ENCODE peak calls at places on chromosomes 1 and 21, in seven cellular contexts. One of them, this sample, is unnamed.

GRCh38 chr1:219085988-219086387 is 87.7 kb upstream of the LYPLAL1 start:
- DNase-seq in heart left ventricle: no peak
- DNase-seq in heart right ventricle: no peak
- DNase-seq in GM12865: no peak
- DNase-seq in mammary epithelial cell: peak; percentile 2
- DNase-seq in dorsolateral prefrontal cortex: no peak
- DNase-seq in ovary: no peak
- DNase-seq in this sample: peak; percentile 71

GRCh38 chr1:5739561-5740078 is 252.6 kb downstream of the NPHP4 start:
- DNase-seq in heart left ventricle: no peak
- DNase-seq in heart right ventricle: no peak
- DNase-seq in GM12865: no peak
- DNase-seq in mammary epithelial cell: no peak
- DNase-seq in dorsolateral prefrontal cortex: no peak
- DNase-seq in ovary: no peak
- DNase-seq in this sample: no peak

GRCh38 chr21:36097427-36098230 is 27.8 kb downstream of the CBR1 start:
- DNase-seq in heart left ventricle: no peak
- DNase-seq in heart right ventricle: no peak
- DNase-seq in GM12865: peak; percentile 49
- DNase-seq in mammary epithelial cell: no peak
- DNase-seq in dorsolateral prefrontal cortex: no peak
- DNase-seq in ovary: no peak
- DNase-seq in this sample: no peak

GRCh38 chr1:179016694-179017382 is 8.9 kb upstream of the FAM20B start:
- DNase-seq in heart left ventricle: peak; percentile 81
- DNase-seq in heart right ventricle: peak; percentile 81
- DNase-seq in GM12865: no peak
- DNase-seq in mammary epithelial cell: peak; percentile 95
- DNase-seq in dorsolateral prefrontal cortex: peak; percentile 77
- DNase-seq in ovary: peak; percentile 46
- DNase-seq in this sample: peak; percentile 94

GRCh38 chr21:17414766-17415165 is 98.1 kb upstream of the CXADR start:
- DNase-seq in heart left ventricle: no peak
- DNase-seq in heart right ventricle: no peak
- DNase-seq in GM12865: no peak
- DNase-seq in mammary epithelial cell: no peak
- DNase-seq in dorsolateral prefrontal cortex: no peak
- DNase-seq in ovary: no peak
- DNase-seq in this sample: peak; percentile 14

GRCh38 chr21:26756491-26757159 is 88.6 kb downstream of the ADAMTS1 start:
- DNase-seq in heart left ventricle: no peak
- DNase-seq in heart right ventricle: no peak
- DNase-seq in GM12865: no peak
- DNase-seq in mammary epithelial cell: peak; percentile 27
- DNase-seq in dorsolateral prefrontal cortex: no peak
- DNase-seq in ovary: no peak
- DNase-seq in this sample: peak; percentile 40

GRCh38 chr1:228000836-228001563 is 5.8 kb upstream of the WNT3A start:
- DNase-seq in heart left ventricle: no peak
- DNase-seq in heart right ventricle: no peak
- DNase-seq in GM12865: no peak
- DNase-seq in mammary epithelial cell: no peak
- DNase-seq in dorsolateral prefrontal cortex: no peak
- DNase-seq in ovary: no peak
- DNase-seq in this sample: no peak

GRCh38 chr1:7366286-7366954 is 404.7 kb upstream of the VAMP3 start:
- DNase-seq in heart left ventricle: peak; percentile 44
- DNase-seq in heart right ventricle: peak; percentile 36
- DNase-seq in GM12865: no peak
- DNase-seq in mammary epithelial cell: no peak
- DNase-seq in dorsolateral prefrontal cortex: no peak
- DNase-seq in ovary: no peak
- DNase-seq in this sample: no peak

GRCh38 chr1:52571783-52572182 is 18.9 kb upstream of the TUT4 start:
- DNase-seq in heart left ventricle: no peak
- DNase-seq in heart right ventricle: no peak
- DNase-seq in GM12865: peak; percentile 35
- DNase-seq in mammary epithelial cell: no peak
- DNase-seq in dorsolateral prefrontal cortex: no peak
- DNase-seq in ovary: no peak
- DNase-seq in this sample: peak; percentile 66

GRCh38 chr1:246510147-246511030 is 3.3 kb upstream of the SMYD3 start:
- DNase-seq in heart left ventricle: no peak
- DNase-seq in heart right ventricle: no peak
- DNase-seq in GM12865: no peak
- DNase-seq in mammary epithelial cell: no peak
- DNase-seq in dorsolateral prefrontal cortex: no peak
- DNase-seq in ovary: no peak
- DNase-seq in this sample: no peak

GRCh38 chr1:234958702-234959649 is 169.7 kb downstream of the TOMM20 start:
- DNase-seq in heart left ventricle: no peak
- DNase-seq in heart right ventricle: no peak
- DNase-seq in GM12865: no peak
- DNase-seq in mammary epithelial cell: no peak
- DNase-seq in dorsolateral prefrontal cortex: no peak
- DNase-seq in ovary: no peak
- DNase-seq in this sample: no peak

GRCh38 chr1:43531906-43532584 is 1.4 kb downstream of the PTPRF start:
- DNase-seq in heart left ventricle: no peak
- DNase-seq in heart right ventricle: no peak
- DNase-seq in GM12865: no peak
- DNase-seq in mammary epithelial cell: no peak
- DNase-seq in dorsolateral prefrontal cortex: no peak
- DNase-seq in ovary: no peak
- DNase-seq in this sample: no peak

GRCh38 chr1:44146536-44147361 is 5.3 kb upstream of the KLF18 start:
- DNase-seq in heart left ventricle: no peak
- DNase-seq in heart right ventricle: no peak
- DNase-seq in GM12865: no peak
- DNase-seq in mammary epithelial cell: no peak
- DNase-seq in dorsolateral prefrontal cortex: no peak
- DNase-seq in ovary: no peak
- DNase-seq in this sample: no peak

GRCh38 chr1:96934282-96934681 is 212.7 kb downstream of the PTBP2 start:
- DNase-seq in heart left ventricle: no peak
- DNase-seq in heart right ventricle: no peak
- DNase-seq in GM12865: no peak
- DNase-seq in mammary epithelial cell: no peak
- DNase-seq in dorsolateral prefrontal cortex: no peak
- DNase-seq in ovary: no peak
- DNase-seq in this sample: no peak

DNA sequence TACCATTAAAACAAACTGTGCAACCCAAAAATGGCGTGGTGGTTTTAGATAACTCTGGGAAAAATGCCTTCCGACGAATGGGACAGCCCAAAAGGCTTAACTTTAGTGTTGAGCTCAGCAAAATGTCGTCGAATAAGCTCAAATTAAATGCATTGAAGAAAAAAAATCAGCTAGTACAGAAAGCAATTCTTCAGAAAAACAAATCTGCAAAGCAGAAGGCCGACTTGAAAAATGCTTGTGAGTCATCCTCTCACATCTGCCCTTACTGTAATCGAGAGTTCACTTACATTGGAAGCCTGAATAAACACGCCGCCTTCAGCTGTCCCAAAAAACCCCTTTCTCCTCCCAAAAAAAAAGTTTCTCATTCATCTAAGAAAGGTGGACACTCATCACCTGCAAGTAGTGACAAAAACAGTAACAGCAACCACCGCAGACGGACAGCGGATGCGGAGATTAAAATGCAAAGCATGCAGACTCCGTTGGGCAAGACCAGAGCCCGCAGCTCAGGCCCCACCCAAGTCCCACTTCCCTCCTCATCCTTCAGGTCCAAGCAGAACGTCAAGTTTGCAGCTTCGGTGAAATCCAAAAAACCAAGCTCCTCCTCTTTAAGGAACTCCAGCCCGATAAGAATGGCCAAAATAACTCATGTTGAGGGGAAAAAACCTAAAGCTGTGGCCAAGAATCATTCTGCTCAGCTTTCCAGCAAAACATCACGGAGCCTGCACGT is 82.1 kb downstream of the PRDM2 start:
- DNase-seq in heart left ventricle: no peak
- DNase-seq in heart right ventricle: no peak
- DNase-seq in GM12865: no peak
- DNase-seq in mammary epithelial cell: no peak
- DNase-seq in dorsolateral prefrontal cortex: no peak
- DNase-seq in ovary: peak; percentile 36
- DNase-seq in this sample: peak; percentile 89
- H3K4me3 ChIP-seq in heart left ventricle: peak overlapping the region; percentile 22
- H3K4me3 ChIP-seq in heart right ventricle: no peak overlapping the region
- H3K4me3 ChIP-seq in GM12865: no peak overlapping the region
- H3K4me3 ChIP-seq in mammary epithelial cell: no peak overlapping the region
- H3K4me3 ChIP-seq in dorsolateral prefrontal cortex: peak overlapping the region; percentile 39
- H3K4me3 ChIP-seq in ovary: peak overlapping the region; percentile 19
- H3K4me3 ChIP-seq in this sample: peak overlapping the region; percentile 8

GRCh38 chr1:15963363-15963967 is 12.4 kb downstream of the ZBTB17 start:
- DNase-seq in heart left ventricle: no peak
- DNase-seq in heart right ventricle: no peak
- DNase-seq in GM12865: peak; percentile 53
- DNase-seq in mammary epithelial cell: no peak
- DNase-seq in dorsolateral prefrontal cortex: no peak
- DNase-seq in ovary: no peak
- DNase-seq in this sample: no peak

GRCh38 chr1:15960808-15961207 is 15.1 kb downstream of the ZBTB17 start:
- DNase-seq in heart left ventricle: no peak
- DNase-seq in heart right ventricle: no peak
- DNase-seq in GM12865: no peak
- DNase-seq in mammary epithelial cell: no peak
- DNase-seq in dorsolateral prefrontal cortex: no peak
- DNase-seq in ovary: no peak
- DNase-seq in this sample: no peak

GRCh38 chr1:15961492-15961891 is 14.4 kb downstream of the ZBTB17 start:
- DNase-seq in heart left ventricle: no peak
- DNase-seq in heart right ventricle: no peak
- DNase-seq in GM12865: no peak
- DNase-seq in mammary epithelial cell: no peak
- DNase-seq in dorsolateral prefrontal cortex: no peak
- DNase-seq in ovary: no peak
- DNase-seq in this sample: no peak

GRCh38 chr1:15962671-15963362 is 13.1 kb downstream of the ZBTB17 start:
- DNase-seq in heart left ventricle: no peak
- DNase-seq in heart right ventricle: no peak
- DNase-seq in GM12865: no peak
- DNase-seq in mammary epithelial cell: no peak
- DNase-seq in dorsolateral prefrontal cortex: no peak
- DNase-seq in ovary: peak; percentile 30
- DNase-seq in this sample: no peak

GRCh38 chr1:15962176-15962575 is 13.7 kb downstream of the ZBTB17 start:
- DNase-seq in heart left ventricle: no peak
- DNase-seq in heart right ventricle: no peak
- DNase-seq in GM12865: no peak
- DNase-seq in mammary epithelial cell: no peak
- DNase-seq in dorsolateral prefrontal cortex: no peak
- DNase-seq in ovary: no peak
- DNase-seq in this sample: no peak
- TF ChIP-seq CTCF in heart left ventricle: no peak
- TF ChIP-seq CTCF in heart right ventricle: no peak
- TF ChIP-seq CTCF in GM12865: no peak
- TF ChIP-seq CTCF in mammary epithelial cell: no peak
- TF ChIP-seq CTCF in dorsolateral prefrontal cortex: peak; percentile 41
- TF ChIP-seq CTCF in ovary: no peak
- TF ChIP-seq CTCF in this sample: no peak

GRCh38 chr1:1617516-1617915 is 2.2 kb downstream of the MIB2 start:
- DNase-seq in heart left ventricle: no peak
- DNase-seq in heart right ventricle: no peak
- DNase-seq in GM12865: no peak
- DNase-seq in mammary epithelial cell: no peak
- DNase-seq in dorsolateral prefrontal cortex: no peak
- DNase-seq in ovary: peak; percentile 6
- DNase-seq in this sample: no peak
- H3K4me3 ChIP-seq in heart left ventricle: no peak overlapping the region
- H3K4me3 ChIP-seq in heart right ventricle: no peak overlapping the region
- H3K4me3 ChIP-seq in GM12865: no peak overlapping the region
- H3K4me3 ChIP-seq in mammary epithelial cell: no peak overlapping the region
- H3K4me3 ChIP-seq in dorsolateral prefrontal cortex: peak overlapping the region; percentile 100
- H3K4me3 ChIP-seq in ovary: no peak overlapping the region
- H3K4me3 ChIP-seq in this sample: no peak overlapping the region

GRCh38 chr1:15422871-15423270 is 13.2 kb downstream of the EFHD2 start:
- DNase-seq in heart left ventricle: no peak
- DNase-seq in heart right ventricle: no peak
- DNase-seq in GM12865: no peak
- DNase-seq in mammary epithelial cell: no peak
- DNase-seq in dorsolateral prefrontal cortex: no peak
- DNase-seq in ovary: no peak
- DNase-seq in this sample: no peak
- TF ChIP-seq CTCF in heart left ventricle: no peak
- TF ChIP-seq CTCF in heart right ventricle: no peak
- TF ChIP-seq CTCF in GM12865: no peak
- TF ChIP-seq CTCF in mammary epithelial cell: no peak
- TF ChIP-seq CTCF in dorsolateral prefrontal cortex: no peak
- TF ChIP-seq CTCF in ovary: no peak
- TF ChIP-seq CTCF in this sample: no peak

DNA sequence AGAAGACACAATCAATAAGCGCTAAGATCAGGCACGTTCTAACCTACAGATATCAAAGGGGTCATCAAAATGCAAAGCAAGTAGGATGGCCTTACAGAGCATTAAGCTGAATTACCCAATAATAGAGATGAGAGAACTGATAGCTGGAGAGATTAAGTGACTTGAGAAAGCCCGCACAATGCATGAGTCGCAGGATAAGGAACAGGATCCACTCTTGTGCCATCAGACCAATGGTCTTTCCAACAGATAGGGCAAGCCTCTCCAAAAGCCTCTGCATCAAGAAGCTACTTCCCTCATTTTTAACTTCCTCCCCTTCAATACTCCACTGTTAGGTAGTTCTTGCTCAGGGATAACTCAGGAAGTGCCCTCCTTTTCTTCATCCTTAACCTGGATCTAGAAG is 2.6 kb downstream of the CHML start:
- DNase-seq in heart left ventricle: no peak
- DNase-seq in heart right ventricle: no peak
- DNase-seq in GM12865: no peak
- DNase-seq in mammary epithelial cell: peak; percentile 21
- DNase-seq in dorsolateral prefrontal cortex: no peak
- DNase-seq in ovary: no peak
- DNase-seq in this sample: peak; percentile 47
- H3K4me3 ChIP-seq in heart left ventricle: no peak overlapping the region
- H3K4me3 ChIP-seq in heart right ventricle: no peak overlapping the region
- H3K4me3 ChIP-seq in GM12865: no peak overlapping the region
- H3K4me3 ChIP-seq in mammary epithelial cell: peak overlapping the region; percentile 91
- H3K4me3 ChIP-seq in dorsolateral prefrontal cortex: peak overlapping the region; percentile 94
- H3K4me3 ChIP-seq in ovary: no peak overlapping the region
- H3K4me3 ChIP-seq in this sample: peak overlapping the region; percentile 97

DNA sequence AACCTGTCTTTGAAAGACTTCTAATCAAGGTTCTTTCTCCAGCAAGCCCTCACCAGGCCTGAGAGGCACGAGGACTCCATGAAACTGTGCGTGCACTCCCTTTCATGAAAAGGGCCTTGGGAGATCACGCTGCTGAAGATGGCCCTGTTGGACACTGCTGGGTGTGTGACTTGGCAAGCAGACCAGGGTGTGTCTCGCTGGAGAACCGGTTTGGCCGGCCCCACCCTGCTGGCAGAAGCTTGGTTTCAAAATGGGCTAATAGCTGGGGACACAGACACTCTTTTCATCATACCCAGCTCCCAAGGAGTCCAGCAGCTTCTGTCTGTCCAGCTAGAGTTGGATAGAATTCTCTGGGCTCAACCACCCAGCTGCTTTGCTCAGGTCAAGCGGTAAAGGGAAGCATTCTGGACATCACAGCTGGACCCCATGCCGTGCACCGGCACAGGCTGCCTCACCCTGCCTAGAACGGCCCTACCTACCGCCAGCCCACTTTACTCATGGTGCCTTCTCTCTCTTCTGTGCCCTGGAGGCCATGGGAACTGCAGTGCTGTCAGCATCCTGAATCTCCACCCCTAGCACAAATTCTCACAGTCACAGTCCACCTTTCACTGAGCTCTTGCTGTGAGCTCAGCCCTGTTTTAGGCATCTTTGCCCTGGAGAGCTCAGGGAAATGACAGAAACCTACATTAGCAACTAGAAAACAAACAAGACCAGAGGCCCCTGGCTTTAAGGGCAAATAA is 24.6 kb downstream of the PKP1 start:
- DNase-seq in heart left ventricle: no peak
- DNase-seq in heart right ventricle: no peak
- DNase-seq in GM12865: no peak
- DNase-seq in mammary epithelial cell: peak; percentile 81
- DNase-seq in dorsolateral prefrontal cortex: no peak
- DNase-seq in ovary: no peak
- DNase-seq in this sample: no peak
- TF ChIP-seq CTCF in heart left ventricle: no peak
- TF ChIP-seq CTCF in heart right ventricle: no peak
- TF ChIP-seq CTCF in GM12865: no peak
- TF ChIP-seq CTCF in mammary epithelial cell: no peak
- TF ChIP-seq CTCF in dorsolateral prefrontal cortex: no peak
- TF ChIP-seq CTCF in ovary: no peak
- TF ChIP-seq CTCF in this sample: no peak

This sample was measured in fibroblast of mammary gland.